ENCODE peak calls at places on chromosomes 13 and 19, in five cellular contexts. One of them, this sample, is unnamed.
A peak's percentile ranks its signal among the peaks of the same experiment; 100 is the strongest.

GRCh38 chr19:34474233-34474989 is 7.1 kb upstream of the WTIP start:
- DNase-seq in fibroblast of lung: peak; percentile 7
- DNase-seq in lung microvascular endothelial cell: peak; percentile 22
- DNase-seq in stimulated activated CD4-positive, alpha-beta T cell treated with anti-CD3 and anti-CD28 coated beads, Interleukin-15, amount 100 ng/mL, for 48 hours: no peak
- DNase-seq in stimulated activated CD8-positive, alpha-beta memory T cell treated with anti-CD3 and anti-CD28 coated beads, Interleukin-12 subunit alpha, Interleukin-12 subunit beta, amount 100 ng/mL, for 4 hours: no peak
- DNase-seq in this sample: no peak

GRCh38 chr19:48216933-48217332 is 38.8 kb downstream of the CARD8 start:
- DNase-seq in fibroblast of lung: no peak
- DNase-seq in lung microvascular endothelial cell: no peak
- DNase-seq in stimulated activated CD4-positive, alpha-beta T cell treated with anti-CD3 and anti-CD28 coated beads, Interleukin-15, amount 100 ng/mL, for 48 hours: no peak
- DNase-seq in stimulated activated CD8-positive, alpha-beta memory T cell treated with anti-CD3 and anti-CD28 coated beads, Interleukin-12 subunit alpha, Interleukin-12 subunit beta, amount 100 ng/mL, for 4 hours: no peak
- DNase-seq in this sample: no peak

GRCh38 chr19:4583961-4584669 is 24.6 kb upstream of the SEMA6B start:
- DNase-seq in fibroblast of lung: peak; percentile 50
- DNase-seq in lung microvascular endothelial cell: peak; percentile 59
- DNase-seq in stimulated activated CD4-positive, alpha-beta T cell treated with anti-CD3 and anti-CD28 coated beads, Interleukin-15, amount 100 ng/mL, for 48 hours: no peak
- DNase-seq in stimulated activated CD8-positive, alpha-beta memory T cell treated with anti-CD3 and anti-CD28 coated beads, Interleukin-12 subunit alpha, Interleukin-12 subunit beta, amount 100 ng/mL, for 4 hours: no peak
- DNase-seq in this sample: no peak

GRCh38 chr13:106786006-106786579 is 218.2 kb upstream of the ARGLU1 start:
- DNase-seq in fibroblast of lung: no peak
- DNase-seq in lung microvascular endothelial cell: no peak
- DNase-seq in stimulated activated CD4-positive, alpha-beta T cell treated with anti-CD3 and anti-CD28 coated beads, Interleukin-15, amount 100 ng/mL, for 48 hours: no peak
- DNase-seq in stimulated activated CD8-positive, alpha-beta memory T cell treated with anti-CD3 and anti-CD28 coated beads, Interleukin-12 subunit alpha, Interleukin-12 subunit beta, amount 100 ng/mL, for 4 hours: no peak
- DNase-seq in this sample: no peak

GRCh38 chr13:97261254-97262015 is 39.3 kb downstream of the MBNL2 start:
- DNase-seq in fibroblast of lung: no peak
- DNase-seq in lung microvascular endothelial cell: peak; percentile 64
- DNase-seq in stimulated activated CD4-positive, alpha-beta T cell treated with anti-CD3 and anti-CD28 coated beads, Interleukin-15, amount 100 ng/mL, for 48 hours: peak; percentile 19
- DNase-seq in stimulated activated CD8-positive, alpha-beta memory T cell treated with anti-CD3 and anti-CD28 coated beads, Interleukin-12 subunit alpha, Interleukin-12 subunit beta, amount 100 ng/mL, for 4 hours: no peak
- DNase-seq in this sample: no peak

GRCh38 chr19:43610493-43610892 is 1.4 kb upstream of the SRRM5 start:
- DNase-seq in fibroblast of lung: peak; percentile 9
- DNase-seq in lung microvascular endothelial cell: no peak
- DNase-seq in stimulated activated CD4-positive, alpha-beta T cell treated with anti-CD3 and anti-CD28 coated beads, Interleukin-15, amount 100 ng/mL, for 48 hours: no peak
- DNase-seq in stimulated activated CD8-positive, alpha-beta memory T cell treated with anti-CD3 and anti-CD28 coated beads, Interleukin-12 subunit alpha, Interleukin-12 subunit beta, amount 100 ng/mL, for 4 hours: no peak
- DNase-seq in this sample: no peak

GRCh38 chr13:88761145-88761544 is 1090.0 kb downstream of the SLITRK5 start:
- DNase-seq in fibroblast of lung: no peak
- DNase-seq in lung microvascular endothelial cell: no peak
- DNase-seq in stimulated activated CD4-positive, alpha-beta T cell treated with anti-CD3 and anti-CD28 coated beads, Interleukin-15, amount 100 ng/mL, for 48 hours: no peak
- DNase-seq in stimulated activated CD8-positive, alpha-beta memory T cell treated with anti-CD3 and anti-CD28 coated beads, Interleukin-12 subunit alpha, Interleukin-12 subunit beta, amount 100 ng/mL, for 4 hours: no peak
- DNase-seq in this sample: no peak

GRCh38 chr13:110421696-110422395 is 114.8 kb downstream of the COL4A2 start:
- DNase-seq in fibroblast of lung: peak; percentile 98
- DNase-seq in lung microvascular endothelial cell: no peak
- DNase-seq in stimulated activated CD4-positive, alpha-beta T cell treated with anti-CD3 and anti-CD28 coated beads, Interleukin-15, amount 100 ng/mL, for 48 hours: no peak
- DNase-seq in stimulated activated CD8-positive, alpha-beta memory T cell treated with anti-CD3 and anti-CD28 coated beads, Interleukin-12 subunit alpha, Interleukin-12 subunit beta, amount 100 ng/mL, for 4 hours: no peak
- DNase-seq in this sample: no peak

GRCh38 chr13:111031531-111031961 is 83.6 kb upstream of the ARHGEF7 start:
- DNase-seq in fibroblast of lung: peak; percentile 70
- DNase-seq in lung microvascular endothelial cell: peak; percentile 37
- DNase-seq in stimulated activated CD4-positive, alpha-beta T cell treated with anti-CD3 and anti-CD28 coated beads, Interleukin-15, amount 100 ng/mL, for 48 hours: peak; percentile 7
- DNase-seq in stimulated activated CD8-positive, alpha-beta memory T cell treated with anti-CD3 and anti-CD28 coated beads, Interleukin-12 subunit alpha, Interleukin-12 subunit beta, amount 100 ng/mL, for 4 hours: no peak
- DNase-seq in this sample: peak; percentile 81

GRCh38 chr13:54614729-54615128 is 1586.1 kb downstream of the OLFM4 start:
- DNase-seq in fibroblast of lung: no peak
- DNase-seq in lung microvascular endothelial cell: no peak
- DNase-seq in stimulated activated CD4-positive, alpha-beta T cell treated with anti-CD3 and anti-CD28 coated beads, Interleukin-15, amount 100 ng/mL, for 48 hours: no peak
- DNase-seq in stimulated activated CD8-positive, alpha-beta memory T cell treated with anti-CD3 and anti-CD28 coated beads, Interleukin-12 subunit alpha, Interleukin-12 subunit beta, amount 100 ng/mL, for 4 hours: no peak
- DNase-seq in this sample: no peak

GRCh38 chr19:4456566-4456842 is 1.1 kb downstream of the UBXN6 start:
- DNase-seq in fibroblast of lung: peak; percentile 72
- DNase-seq in lung microvascular endothelial cell: peak; percentile 35
- DNase-seq in stimulated activated CD4-positive, alpha-beta T cell treated with anti-CD3 and anti-CD28 coated beads, Interleukin-15, amount 100 ng/mL, for 48 hours: no peak
- DNase-seq in stimulated activated CD8-positive, alpha-beta memory T cell treated with anti-CD3 and anti-CD28 coated beads, Interleukin-12 subunit alpha, Interleukin-12 subunit beta, amount 100 ng/mL, for 4 hours: no peak
- DNase-seq in this sample: peak; percentile 72

GRCh38 chr13:100039740-100040139 is 49.2 kb upstream of the PCCA start:
- DNase-seq in fibroblast of lung: peak; percentile 12
- DNase-seq in lung microvascular endothelial cell: no peak
- DNase-seq in stimulated activated CD4-positive, alpha-beta T cell treated with anti-CD3 and anti-CD28 coated beads, Interleukin-15, amount 100 ng/mL, for 48 hours: no peak
- DNase-seq in stimulated activated CD8-positive, alpha-beta memory T cell treated with anti-CD3 and anti-CD28 coated beads, Interleukin-12 subunit alpha, Interleukin-12 subunit beta, amount 100 ng/mL, for 4 hours: no peak
- DNase-seq in this sample: no peak

GRCh38 chr13:40983725-40984669 is 35.1 kb downstream of the ELF1 start:
- DNase-seq in fibroblast of lung: no peak
- DNase-seq in lung microvascular endothelial cell: peak; percentile 40
- DNase-seq in stimulated activated CD4-positive, alpha-beta T cell treated with anti-CD3 and anti-CD28 coated beads, Interleukin-15, amount 100 ng/mL, for 48 hours: no peak
- DNase-seq in stimulated activated CD8-positive, alpha-beta memory T cell treated with anti-CD3 and anti-CD28 coated beads, Interleukin-12 subunit alpha, Interleukin-12 subunit beta, amount 100 ng/mL, for 4 hours: no peak
- DNase-seq in this sample: no peak

GRCh38 chr13:106213028-106213427 is 322.4 kb downstream of the EFNB2 start:
- DNase-seq in fibroblast of lung: no peak
- DNase-seq in lung microvascular endothelial cell: no peak
- DNase-seq in stimulated activated CD4-positive, alpha-beta T cell treated with anti-CD3 and anti-CD28 coated beads, Interleukin-15, amount 100 ng/mL, for 48 hours: no peak
- DNase-seq in stimulated activated CD8-positive, alpha-beta memory T cell treated with anti-CD3 and anti-CD28 coated beads, Interleukin-12 subunit alpha, Interleukin-12 subunit beta, amount 100 ng/mL, for 4 hours: no peak
- DNase-seq in this sample: no peak

GRCh38 chr19:10760268-10760944 is 42.5 kb downstream of the DNM2 start:
- DNase-seq in fibroblast of lung: peak; percentile 56
- DNase-seq in lung microvascular endothelial cell: no peak
- DNase-seq in stimulated activated CD4-positive, alpha-beta T cell treated with anti-CD3 and anti-CD28 coated beads, Interleukin-15, amount 100 ng/mL, for 48 hours: peak; percentile 41
- DNase-seq in stimulated activated CD8-positive, alpha-beta memory T cell treated with anti-CD3 and anti-CD28 coated beads, Interleukin-12 subunit alpha, Interleukin-12 subunit beta, amount 100 ng/mL, for 4 hours: no peak
- DNase-seq in this sample: no peak

GRCh38 chr19:35436477-35437141 is 11.4 kb upstream of the FFAR2 start:
- DNase-seq in fibroblast of lung: peak; percentile 7
- DNase-seq in lung microvascular endothelial cell: peak; percentile 16
- DNase-seq in stimulated activated CD4-positive, alpha-beta T cell treated with anti-CD3 and anti-CD28 coated beads, Interleukin-15, amount 100 ng/mL, for 48 hours: no peak
- DNase-seq in stimulated activated CD8-positive, alpha-beta memory T cell treated with anti-CD3 and anti-CD28 coated beads, Interleukin-12 subunit alpha, Interleukin-12 subunit beta, amount 100 ng/mL, for 4 hours: no peak
- DNase-seq in this sample: no peak

GRCh38 chr13:46160474-46161066 is 21.4 kb downstream of the LCP1 start:
- DNase-seq in fibroblast of lung: peak; percentile 40
- DNase-seq in lung microvascular endothelial cell: peak; percentile 58
- DNase-seq in stimulated activated CD4-positive, alpha-beta T cell treated with anti-CD3 and anti-CD28 coated beads, Interleukin-15, amount 100 ng/mL, for 48 hours: no peak
- DNase-seq in stimulated activated CD8-positive, alpha-beta memory T cell treated with anti-CD3 and anti-CD28 coated beads, Interleukin-12 subunit alpha, Interleukin-12 subunit beta, amount 100 ng/mL, for 4 hours: no peak
- DNase-seq in this sample: peak; percentile 53

GRCh38 chr13:24982333-24982999 is 113.5 kb upstream of the PABPC3 start:
- DNase-seq in fibroblast of lung: no peak
- DNase-seq in lung microvascular endothelial cell: no peak
- DNase-seq in stimulated activated CD4-positive, alpha-beta T cell treated with anti-CD3 and anti-CD28 coated beads, Interleukin-15, amount 100 ng/mL, for 48 hours: no peak
- DNase-seq in stimulated activated CD8-positive, alpha-beta memory T cell treated with anti-CD3 and anti-CD28 coated beads, Interleukin-12 subunit alpha, Interleukin-12 subunit beta, amount 100 ng/mL, for 4 hours: no peak
- DNase-seq in this sample: no peak

GRCh38 chr19:10896851-10897526 is 25.6 kb downstream of the CARM1 start:
- DNase-seq in fibroblast of lung: no peak
- DNase-seq in lung microvascular endothelial cell: peak; percentile 50
- DNase-seq in stimulated activated CD4-positive, alpha-beta T cell treated with anti-CD3 and anti-CD28 coated beads, Interleukin-15, amount 100 ng/mL, for 48 hours: no peak
- DNase-seq in stimulated activated CD8-positive, alpha-beta memory T cell treated with anti-CD3 and anti-CD28 coated beads, Interleukin-12 subunit alpha, Interleukin-12 subunit beta, amount 100 ng/mL, for 4 hours: no peak
- DNase-seq in this sample: no peak

GRCh38 chr19:46416077-46416709 is 2.8 kb upstream of the CCDC8 start:
- DNase-seq in fibroblast of lung: peak; percentile 88
- DNase-seq in lung microvascular endothelial cell: peak; percentile 72
- DNase-seq in stimulated activated CD4-positive, alpha-beta T cell treated with anti-CD3 and anti-CD28 coated beads, Interleukin-15, amount 100 ng/mL, for 48 hours: peak; percentile 22
- DNase-seq in stimulated activated CD8-positive, alpha-beta memory T cell treated with anti-CD3 and anti-CD28 coated beads, Interleukin-12 subunit alpha, Interleukin-12 subunit beta, amount 100 ng/mL, for 4 hours: no peak
- DNase-seq in this sample: peak; percentile 66

GRCh38 chr13:30714629-30715028 is 20.7 kb upstream of the ALOX5AP start:
- DNase-seq in fibroblast of lung: no peak
- DNase-seq in lung microvascular endothelial cell: no peak
- DNase-seq in stimulated activated CD4-positive, alpha-beta T cell treated with anti-CD3 and anti-CD28 coated beads, Interleukin-15, amount 100 ng/mL, for 48 hours: no peak
- DNase-seq in stimulated activated CD8-positive, alpha-beta memory T cell treated with anti-CD3 and anti-CD28 coated beads, Interleukin-12 subunit alpha, Interleukin-12 subunit beta, amount 100 ng/mL, for 4 hours: no peak
- DNase-seq in this sample: no peak

GRCh38 chr13:52882803-52883202 is 34.4 kb upstream of the PCDH8 start:
- DNase-seq in fibroblast of lung: no peak
- DNase-seq in lung microvascular endothelial cell: no peak
- DNase-seq in stimulated activated CD4-positive, alpha-beta T cell treated with anti-CD3 and anti-CD28 coated beads, Interleukin-15, amount 100 ng/mL, for 48 hours: no peak
- DNase-seq in stimulated activated CD8-positive, alpha-beta memory T cell treated with anti-CD3 and anti-CD28 coated beads, Interleukin-12 subunit alpha, Interleukin-12 subunit beta, amount 100 ng/mL, for 4 hours: no peak
- DNase-seq in this sample: no peak

GRCh38 chr19:19334063-19334988 is 13.7 kb downstream of the MAU2 start:
- DNase-seq in fibroblast of lung: no peak
- DNase-seq in lung microvascular endothelial cell: no peak
- DNase-seq in stimulated activated CD4-positive, alpha-beta T cell treated with anti-CD3 and anti-CD28 coated beads, Interleukin-15, amount 100 ng/mL, for 48 hours: no peak
- DNase-seq in stimulated activated CD8-positive, alpha-beta memory T cell treated with anti-CD3 and anti-CD28 coated beads, Interleukin-12 subunit alpha, Interleukin-12 subunit beta, amount 100 ng/mL, for 4 hours: no peak
- DNase-seq in this sample: no peak

GRCh38 chr13:71290963-71291937 is 575.8 kb downstream of the DACH1 start:
- DNase-seq in fibroblast of lung: peak; percentile 2
- DNase-seq in lung microvascular endothelial cell: peak; percentile 39
- DNase-seq in stimulated activated CD4-positive, alpha-beta T cell treated with anti-CD3 and anti-CD28 coated beads, Interleukin-15, amount 100 ng/mL, for 48 hours: peak; percentile 3
- DNase-seq in stimulated activated CD8-positive, alpha-beta memory T cell treated with anti-CD3 and anti-CD28 coated beads, Interleukin-12 subunit alpha, Interleukin-12 subunit beta, amount 100 ng/mL, for 4 hours: peak; percentile 19
- DNase-seq in this sample: peak; percentile 8

GRCh38 chr19:33089061-33089460 is 8.1 kb downstream of the GPATCH1 start:
- DNase-seq in fibroblast of lung: no peak
- DNase-seq in lung microvascular endothelial cell: no peak
- DNase-seq in stimulated activated CD4-positive, alpha-beta T cell treated with anti-CD3 and anti-CD28 coated beads, Interleukin-15, amount 100 ng/mL, for 48 hours: no peak
- DNase-seq in stimulated activated CD8-positive, alpha-beta memory T cell treated with anti-CD3 and anti-CD28 coated beads, Interleukin-12 subunit alpha, Interleukin-12 subunit beta, amount 100 ng/mL, for 4 hours: no peak
- DNase-seq in this sample: no peak

GRCh38 chr19:3479177-3479818 is 1.0 kb downstream of the SMIM24 start:
- DNase-seq in fibroblast of lung: no peak
- DNase-seq in lung microvascular endothelial cell: peak; percentile 23
- DNase-seq in stimulated activated CD4-positive, alpha-beta T cell treated with anti-CD3 and anti-CD28 coated beads, Interleukin-15, amount 100 ng/mL, for 48 hours: peak; percentile 35
- DNase-seq in stimulated activated CD8-positive, alpha-beta memory T cell treated with anti-CD3 and anti-CD28 coated beads, Interleukin-12 subunit alpha, Interleukin-12 subunit beta, amount 100 ng/mL, for 4 hours: no peak
- DNase-seq in this sample: peak; percentile 54

This sample was measured in hepatic stellate cell.